ENCODE peak calls at places on chromosomes 16 and 17, in four cellular contexts. W is colonic mucosa; D is tibial artery; L is CD8-positive, alpha-beta T cell. E is an unnamed sample.

GRCh38 chr16:70253291-70254094 is 1.8 kb upstream of the EXOSC6 start:
- DNase-seq in W (peak; percentile 46), D (no peak), L (peak; percentile 28), E (peak; percentile 72)

GRCh38 chr17:4006165-4006589 is 41.9 kb upstream of the ATP2A3 start:
- DNase-seq in W (no peak), D (no peak), L (no peak), E (no peak)

GRCh38 chr16:6146874-6147425 is 1049.4 kb upstream of the EEF2KMT start:
- DNase-seq in W (no peak), D (no peak), L (no peak), E (no peak)

GRCh38 chr17:7221281-7222092 is 1.7 kb downstream of the ACADVL start:
- DNase-seq in W (no peak), D (no peak), L (no peak), E (no peak)

GRCh38 chr16:11297492-11298142 is 16.5 kb upstream of the PRM1 start:
- DNase-seq in W (peak; percentile 66), D (peak; percentile 92), L (peak; percentile 77), E (peak; percentile 77)

GRCh38 chr17:28908640-28909098 is 5.8 kb upstream of the DHRS13 start:
- DNase-seq in W (peak; percentile 56), D (peak; percentile 81), L (no peak), E (peak; percentile 82)

GRCh38 chr17:5975651-5976050 is 94.5 kb upstream of the WSCD1 start:
- DNase-seq in W (no peak), D (no peak), L (no peak), E (no peak)

GRCh38 chr16:75754126-75754525 is 27.8 kb upstream of the CPHXL start:
- DNase-seq in W (peak; percentile 41), D (no peak), L (no peak), E (peak; percentile 88)

GRCh38 chr17:82858376-82859126 is 18.7 kb upstream of the ZNF750 start:
- DNase-seq in W (no peak), D (no peak), L (peak; percentile 68), E (no peak)

GRCh38 chr17:37450090-37450489 is 39.6 kb upstream of the DUSP14 start:
- DNase-seq in W (no peak), D (no peak), L (no peak), E (no peak)

GRCh38 chr17:49787932-49788442 is 494 bp upstream of the KAT7 start:
- DNase-seq in W (peak; percentile 26), D (no peak), L (peak; percentile 36), E (no peak)

GRCh38 chr16:67055712-67056487 is 27.0 kb downstream of the CBFB start:
- DNase-seq in W (no peak), D (no peak), L (no peak), E (peak; percentile 98)

GRCh38 chr17:35743911-35744328 is 9.1 kb downstream of the GAS2L2 start:
- DNase-seq in W (no peak), D (no peak), L (no peak), E (peak; percentile 52)

GRCh38 chr16:28309811-28310311 is 17.5 kb downstream of the SBK1 start:
- DNase-seq in W (no peak), D (no peak), L (peak; percentile 97), E (no peak)

GRCh38 chr16:47977802-47978201 is 178.0 kb downstream of the ABCC12 start:
- DNase-seq in W (no peak), D (no peak), L (no peak), E (no peak)

DNA sequence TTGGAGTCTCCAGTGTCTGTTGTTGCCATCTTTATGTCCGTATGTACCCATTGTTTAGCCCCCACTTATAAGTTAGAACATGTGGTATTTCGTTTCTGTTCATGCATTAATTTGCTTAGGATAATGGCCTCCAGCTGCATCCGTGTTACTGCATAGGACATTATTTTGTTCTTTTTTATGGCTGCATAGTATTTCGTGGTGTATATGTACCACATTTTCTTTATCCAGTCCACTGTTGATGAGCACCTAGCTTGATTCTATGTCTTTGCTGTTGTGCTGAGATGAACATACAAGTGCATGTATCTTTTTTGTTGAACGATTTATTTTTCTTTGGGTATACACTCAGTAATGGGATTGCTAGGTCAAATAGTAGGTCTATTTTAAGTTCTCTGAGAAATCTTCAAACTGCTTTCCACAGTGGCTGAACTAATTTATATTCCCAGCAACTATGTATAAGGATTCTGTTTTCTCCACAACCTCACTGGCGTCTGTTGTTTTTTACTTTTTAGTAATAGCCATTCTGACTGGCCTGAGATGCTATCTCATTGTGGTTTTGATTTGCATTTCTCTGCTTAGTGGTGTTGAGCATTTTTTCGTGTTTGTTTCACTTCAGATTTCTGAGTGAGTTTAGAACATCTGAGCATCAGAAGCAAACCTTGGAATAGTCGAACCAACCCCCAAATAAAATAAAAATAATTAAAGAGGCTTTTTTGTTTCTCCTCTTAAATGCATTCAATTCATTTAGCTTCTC is 304.7 kb downstream of the ZFHX3 start:
- DNase-seq in W (no peak), D (no peak), L (no peak), E (peak; percentile 43)
- H3K4me1 ChIP-seq in W (no peaks in the 10 kb centered on the region), D (no peaks in the 10 kb centered on the region), L (no peaks in the 10 kb centered on the region), E (peaks cover 2% of the 10 kb centered on the region)

GRCh38 chr16:1489077-1489476 is 333 bp upstream of the PTX4 start:
- DNase-seq in W (no peak), D (no peak), L (no peak), E (no peak)
- H3K27ac ChIP-seq in W (no peak overlapping the region), D (no peak overlapping the region), L (no peak overlapping the region), E (no peak overlapping the region)

DNA sequence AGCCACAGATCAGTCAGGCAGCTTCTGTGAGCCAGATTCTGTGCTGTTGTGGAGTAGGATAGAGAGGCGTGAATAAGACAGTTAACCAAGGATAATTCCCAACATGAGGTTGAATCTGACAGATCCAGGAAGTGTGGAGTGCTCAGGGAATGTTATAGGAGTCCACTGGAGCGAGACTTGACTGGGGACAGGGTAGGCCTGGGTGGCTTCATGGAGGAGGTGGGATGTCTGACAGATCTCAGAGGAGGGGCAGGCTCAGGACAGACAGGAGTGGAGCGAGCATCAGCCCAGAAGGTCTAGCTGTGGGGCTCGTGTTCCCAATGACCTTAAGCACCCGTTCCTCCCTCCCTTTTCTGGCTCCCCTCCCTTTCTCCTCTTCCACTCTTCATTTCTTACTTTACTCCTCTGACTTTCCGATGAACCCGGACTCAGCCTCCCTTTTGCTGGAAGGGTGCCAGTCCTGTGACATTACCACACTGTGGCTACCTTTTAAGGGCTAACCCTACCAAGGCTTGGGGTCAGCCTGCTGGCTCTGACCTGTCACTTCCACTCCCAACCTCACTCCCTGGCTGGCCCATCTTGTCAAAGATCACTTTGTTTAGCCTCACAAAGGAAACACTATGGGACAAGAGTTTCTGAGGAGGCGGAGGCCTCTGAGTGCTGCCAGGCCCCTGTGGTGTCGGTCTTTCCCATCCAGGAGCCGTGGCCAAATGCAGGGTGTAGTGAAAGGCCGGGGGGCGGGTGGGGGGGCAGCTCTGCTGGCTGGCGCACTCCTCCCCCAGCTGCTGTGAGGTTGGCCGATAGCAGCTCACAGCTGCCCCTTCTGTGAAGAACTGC is 28.5 kb upstream of the EFCAB13 start:
- DNase-seq in W (no peak), D (no peak), L (no peak), E (no peak)
- H3K4me1 ChIP-seq in W (no peaks in the 10 kb centered on the region), D (peaks cover 36% of the 10 kb centered on the region), L (no peaks in the 10 kb centered on the region), E (peaks cover 21% of the 10 kb centered on the region)

DNA sequence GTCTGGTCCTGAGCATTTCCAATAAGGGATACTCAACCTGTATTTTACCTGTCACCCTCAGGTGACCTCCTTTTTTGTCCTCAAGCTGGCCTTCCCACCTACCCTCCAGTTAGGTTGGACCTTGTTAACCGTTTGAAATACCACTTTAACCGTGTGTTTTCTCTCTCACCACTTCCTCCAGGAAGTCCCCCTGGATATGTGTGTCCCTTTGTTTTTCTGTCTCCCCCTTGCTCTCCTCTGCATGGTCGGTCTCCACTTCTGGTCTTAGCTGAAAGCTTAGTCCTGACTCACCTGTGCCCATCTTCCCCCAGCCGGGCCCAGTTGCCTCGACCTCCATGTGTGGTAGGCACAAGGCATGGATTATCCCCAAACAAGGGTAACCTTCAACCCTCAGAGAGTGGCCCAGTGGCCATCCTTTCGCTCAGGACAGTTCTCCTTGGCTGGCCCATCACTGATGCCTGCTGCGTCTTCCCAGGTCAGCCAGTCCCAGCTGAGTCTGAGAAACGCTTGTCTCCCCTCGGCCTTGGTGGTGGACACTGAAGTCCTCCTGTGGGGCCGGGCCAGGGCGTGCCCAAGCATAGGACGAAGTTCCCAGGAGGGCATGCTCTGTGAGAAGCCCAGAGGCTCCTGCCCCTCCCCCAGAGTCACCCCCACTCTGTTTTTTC is 20.0 kb downstream of the LASP1 start:
- DNase-seq in W (no peak), D (no peak), L (no peak), E (no peak)
- H3K27ac ChIP-seq in W (peak overlapping the region; percentile 12), D (peak overlapping the region; percentile 77), L (peak overlapping the region; percentile 16), E (no peak overlapping the region)

GRCh38 chr17:39602533-39603303 is 5.0 kb downstream of the NEUROD2 start:
- DNase-seq in W (no peak), D (no peak), L (no peak), E (no peak)

GRCh38 chr17:39603304-39604016 is 4.3 kb downstream of the NEUROD2 start:
- DNase-seq in W (no peak), D (no peak), L (no peak), E (no peak)

GRCh38 chr17:39600469-39601009 is 7.2 kb downstream of the NEUROD2 start:
- DNase-seq in W (no peak), D (no peak), L (no peak), E (no peak)

GRCh38 chr17:39601010-39601597 is 6.6 kb downstream of the NEUROD2 start:
- DNase-seq in W (no peak), D (no peak), L (no peak), E (no peak)

DNA sequence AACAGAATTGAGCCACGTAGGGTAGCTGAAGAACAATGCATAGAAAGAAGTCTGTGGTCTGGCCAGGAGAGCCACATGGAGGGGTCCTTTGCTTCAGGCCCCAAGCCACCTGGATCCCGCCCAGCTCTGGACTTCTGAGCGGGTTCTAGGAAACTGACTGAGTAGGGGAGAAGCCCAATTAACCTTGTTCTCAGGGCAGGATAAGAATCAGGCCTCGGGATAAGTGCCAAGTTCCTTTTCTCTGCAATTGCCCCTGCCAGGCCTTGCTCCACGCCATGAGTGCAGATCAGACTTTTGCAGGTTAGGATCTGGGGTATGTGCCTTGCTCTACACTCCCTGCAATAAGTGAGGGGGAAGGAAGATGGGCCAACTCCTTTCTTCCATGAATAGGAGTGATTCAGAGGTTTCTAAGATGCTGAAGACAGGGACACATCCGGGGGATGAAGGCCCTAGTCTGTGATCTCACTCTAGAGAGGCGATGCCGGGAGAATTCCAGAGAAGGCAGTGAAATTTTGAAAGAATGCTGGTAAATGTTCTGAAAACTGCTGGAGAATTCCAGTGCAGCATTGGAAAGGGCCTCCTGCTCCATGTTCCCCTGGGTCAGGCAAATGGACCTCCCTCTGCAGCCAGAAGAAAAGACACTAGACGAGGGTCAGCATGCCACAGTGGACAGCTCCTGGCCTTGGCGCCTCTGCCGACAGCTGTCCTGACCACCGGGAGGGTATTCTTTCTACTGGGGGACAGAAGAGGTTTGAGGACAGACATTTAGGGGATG is 5.8 kb downstream of the NEUROD2 start:
- DNase-seq in W (no peak), D (no peak), L (no peak), E (no peak)
- H3K4me1 ChIP-seq in W (peaks cover 5% of the 10 kb centered on the region), D (peaks cover 53% of the 10 kb centered on the region), L (peaks cover 62% of the 10 kb centered on the region), E (peaks cover 23% of the 10 kb centered on the region)

E was measured in mesenchymal stem cell.